ENCODE peak calls at places on chromosomes 1 and 21, in ten cellular contexts. One of them, this sample, is unnamed.

GRCh38 chr1:30698401-30698981 is 24.9 kb downstream of the MATN1 start:
- DNase-seq in stimulated activated CD4-positive, alpha-beta T cell treated with anti-CD3 and anti-CD28 coated beads, TNF-alpha, amount 100 ng/mL, for 4 hours: no peak
- DNase-seq in cardiac muscle cell: peak; percentile 8
- DNase-seq in lung microvascular endothelial cell: no peak
- DNase-seq in ovary: no peak
- DNase-seq in head of caudate nucleus: no peak
- DNase-seq in posterior cingulate gyrus: no peak
- DNase-seq in fibroblast of lung: no peak
- DNase-seq in 8988T: no peak
- DNase-seq in activated T-helper 9 cell treated with anti-CD3 and anti-CD28 coated beads, Interleukin-2, amount 50 U/mL, for 16 hours: no peak
- DNase-seq in this sample: no peak

GRCh38 chr1:110511436-110511835 is 7.5 kb downstream of the KCNA10 start:
- DNase-seq in stimulated activated CD4-positive, alpha-beta T cell treated with anti-CD3 and anti-CD28 coated beads, TNF-alpha, amount 100 ng/mL, for 4 hours: no peak
- DNase-seq in cardiac muscle cell: no peak
- DNase-seq in lung microvascular endothelial cell: no peak
- DNase-seq in ovary: no peak
- DNase-seq in head of caudate nucleus: no peak
- DNase-seq in posterior cingulate gyrus: no peak
- DNase-seq in fibroblast of lung: no peak
- DNase-seq in 8988T: no peak
- DNase-seq in activated T-helper 9 cell treated with anti-CD3 and anti-CD28 coated beads, Interleukin-2, amount 50 U/mL, for 16 hours: no peak
- DNase-seq in this sample: no peak

GRCh38 chr21:35850542-35851103 is 209.7 kb downstream of the SETD4 start:
- DNase-seq in stimulated activated CD4-positive, alpha-beta T cell treated with anti-CD3 and anti-CD28 coated beads, TNF-alpha, amount 100 ng/mL, for 4 hours: no peak
- DNase-seq in cardiac muscle cell: peak; percentile 9
- DNase-seq in lung microvascular endothelial cell: no peak
- DNase-seq in ovary: no peak
- DNase-seq in head of caudate nucleus: no peak
- DNase-seq in posterior cingulate gyrus: no peak
- DNase-seq in fibroblast of lung: no peak
- DNase-seq in 8988T: no peak
- DNase-seq in activated T-helper 9 cell treated with anti-CD3 and anti-CD28 coated beads, Interleukin-2, amount 50 U/mL, for 16 hours: no peak
- DNase-seq in this sample: no peak

GRCh38 chr1:106910798-106911197 is 145.7 kb upstream of the PRMT6 start:
- DNase-seq in stimulated activated CD4-positive, alpha-beta T cell treated with anti-CD3 and anti-CD28 coated beads, TNF-alpha, amount 100 ng/mL, for 4 hours: no peak
- DNase-seq in cardiac muscle cell: no peak
- DNase-seq in lung microvascular endothelial cell: no peak
- DNase-seq in ovary: no peak
- DNase-seq in head of caudate nucleus: no peak
- DNase-seq in posterior cingulate gyrus: no peak
- DNase-seq in fibroblast of lung: peak; percentile 24
- DNase-seq in 8988T: no peak
- DNase-seq in activated T-helper 9 cell treated with anti-CD3 and anti-CD28 coated beads, Interleukin-2, amount 50 U/mL, for 16 hours: no peak
- DNase-seq in this sample: no peak

GRCh38 chr1:204343247-204343646 is 16.5 kb downstream of the PLEKHA6 start:
- DNase-seq in stimulated activated CD4-positive, alpha-beta T cell treated with anti-CD3 and anti-CD28 coated beads, TNF-alpha, amount 100 ng/mL, for 4 hours: no peak
- DNase-seq in cardiac muscle cell: no peak
- DNase-seq in lung microvascular endothelial cell: no peak
- DNase-seq in ovary: no peak
- DNase-seq in head of caudate nucleus: no peak
- DNase-seq in posterior cingulate gyrus: no peak
- DNase-seq in fibroblast of lung: no peak
- DNase-seq in 8988T: no peak
- DNase-seq in activated T-helper 9 cell treated with anti-CD3 and anti-CD28 coated beads, Interleukin-2, amount 50 U/mL, for 16 hours: no peak
- DNase-seq in this sample: no peak

GRCh38 chr1:210535796-210536195 is 207.1 kb downstream of the HHAT start:
- DNase-seq in stimulated activated CD4-positive, alpha-beta T cell treated with anti-CD3 and anti-CD28 coated beads, TNF-alpha, amount 100 ng/mL, for 4 hours: no peak
- DNase-seq in cardiac muscle cell: no peak
- DNase-seq in lung microvascular endothelial cell: no peak
- DNase-seq in ovary: no peak
- DNase-seq in head of caudate nucleus: no peak
- DNase-seq in posterior cingulate gyrus: no peak
- DNase-seq in fibroblast of lung: no peak
- DNase-seq in 8988T: no peak
- DNase-seq in activated T-helper 9 cell treated with anti-CD3 and anti-CD28 coated beads, Interleukin-2, amount 50 U/mL, for 16 hours: no peak
- DNase-seq in this sample: peak; percentile 72

GRCh38 chr1:27760411-27760810 is 12.6 kb upstream of the STX12 start:
- DNase-seq in stimulated activated CD4-positive, alpha-beta T cell treated with anti-CD3 and anti-CD28 coated beads, TNF-alpha, amount 100 ng/mL, for 4 hours: no peak
- DNase-seq in cardiac muscle cell: peak; percentile 54
- DNase-seq in lung microvascular endothelial cell: no peak
- DNase-seq in ovary: no peak
- DNase-seq in head of caudate nucleus: no peak
- DNase-seq in posterior cingulate gyrus: no peak
- DNase-seq in fibroblast of lung: peak; percentile 24
- DNase-seq in 8988T: no peak
- DNase-seq in activated T-helper 9 cell treated with anti-CD3 and anti-CD28 coated beads, Interleukin-2, amount 50 U/mL, for 16 hours: no peak
- DNase-seq in this sample: peak; percentile 17

GRCh38 chr1:65147424-65148177 is 402 bp upstream of the AK4 start:
- DNase-seq in stimulated activated CD4-positive, alpha-beta T cell treated with anti-CD3 and anti-CD28 coated beads, TNF-alpha, amount 100 ng/mL, for 4 hours: peak; percentile 11
- DNase-seq in cardiac muscle cell: peak; percentile 50
- DNase-seq in lung microvascular endothelial cell: peak; percentile 46
- DNase-seq in ovary: peak; percentile 17
- DNase-seq in head of caudate nucleus: peak; percentile 47
- DNase-seq in posterior cingulate gyrus: peak; percentile 38
- DNase-seq in fibroblast of lung: no peak
- DNase-seq in 8988T: peak; percentile 24
- DNase-seq in activated T-helper 9 cell treated with anti-CD3 and anti-CD28 coated beads, Interleukin-2, amount 50 U/mL, for 16 hours: peak; percentile 3
- DNase-seq in this sample: peak; percentile 29

GRCh38 chr1:158806909-158807601 is 24.1 kb upstream of the MNDA start:
- DNase-seq in stimulated activated CD4-positive, alpha-beta T cell treated with anti-CD3 and anti-CD28 coated beads, TNF-alpha, amount 100 ng/mL, for 4 hours: no peak
- DNase-seq in cardiac muscle cell: peak; percentile 27
- DNase-seq in lung microvascular endothelial cell: no peak
- DNase-seq in ovary: no peak
- DNase-seq in head of caudate nucleus: no peak
- DNase-seq in posterior cingulate gyrus: no peak
- DNase-seq in fibroblast of lung: no peak
- DNase-seq in 8988T: no peak
- DNase-seq in activated T-helper 9 cell treated with anti-CD3 and anti-CD28 coated beads, Interleukin-2, amount 50 U/mL, for 16 hours: no peak
- DNase-seq in this sample: no peak

GRCh38 chr1:98133151-98133550 is 212.3 kb upstream of the DPYD start:
- DNase-seq in stimulated activated CD4-positive, alpha-beta T cell treated with anti-CD3 and anti-CD28 coated beads, TNF-alpha, amount 100 ng/mL, for 4 hours: no peak
- DNase-seq in cardiac muscle cell: no peak
- DNase-seq in lung microvascular endothelial cell: peak; percentile 58
- DNase-seq in ovary: no peak
- DNase-seq in head of caudate nucleus: no peak
- DNase-seq in posterior cingulate gyrus: no peak
- DNase-seq in fibroblast of lung: no peak
- DNase-seq in 8988T: no peak
- DNase-seq in activated T-helper 9 cell treated with anti-CD3 and anti-CD28 coated beads, Interleukin-2, amount 50 U/mL, for 16 hours: no peak
- DNase-seq in this sample: peak; percentile 57

GRCh38 chr1:240107058-240107684 is 15.5 kb downstream of the FMN2 start:
- DNase-seq in stimulated activated CD4-positive, alpha-beta T cell treated with anti-CD3 and anti-CD28 coated beads, TNF-alpha, amount 100 ng/mL, for 4 hours: no peak
- DNase-seq in cardiac muscle cell: no peak
- DNase-seq in lung microvascular endothelial cell: no peak
- DNase-seq in ovary: no peak
- DNase-seq in head of caudate nucleus: no peak
- DNase-seq in posterior cingulate gyrus: no peak
- DNase-seq in fibroblast of lung: peak; percentile 83
- DNase-seq in 8988T: no peak
- DNase-seq in activated T-helper 9 cell treated with anti-CD3 and anti-CD28 coated beads, Interleukin-2, amount 50 U/mL, for 16 hours: no peak
- DNase-seq in this sample: peak; percentile 81

GRCh38 chr1:109089242-109090015 is 1.1 kb upstream of the TMEM167B start:
- DNase-seq in stimulated activated CD4-positive, alpha-beta T cell treated with anti-CD3 and anti-CD28 coated beads, TNF-alpha, amount 100 ng/mL, for 4 hours: no peak
- DNase-seq in cardiac muscle cell: peak; percentile 80
- DNase-seq in lung microvascular endothelial cell: peak; percentile 61
- DNase-seq in ovary: no peak
- DNase-seq in head of caudate nucleus: peak; percentile 83
- DNase-seq in posterior cingulate gyrus: peak; percentile 68
- DNase-seq in fibroblast of lung: peak; percentile 83
- DNase-seq in 8988T: peak; percentile 35
- DNase-seq in activated T-helper 9 cell treated with anti-CD3 and anti-CD28 coated beads, Interleukin-2, amount 50 U/mL, for 16 hours: peak; percentile 28
- DNase-seq in this sample: peak; percentile 55

GRCh38 chr1:161421456-161421855 is 53.8 kb upstream of the CFAP126 start:
- DNase-seq in stimulated activated CD4-positive, alpha-beta T cell treated with anti-CD3 and anti-CD28 coated beads, TNF-alpha, amount 100 ng/mL, for 4 hours: no peak
- DNase-seq in cardiac muscle cell: no peak
- DNase-seq in lung microvascular endothelial cell: no peak
- DNase-seq in ovary: no peak
- DNase-seq in head of caudate nucleus: no peak
- DNase-seq in posterior cingulate gyrus: no peak
- DNase-seq in fibroblast of lung: no peak
- DNase-seq in 8988T: no peak
- DNase-seq in activated T-helper 9 cell treated with anti-CD3 and anti-CD28 coated beads, Interleukin-2, amount 50 U/mL, for 16 hours: no peak
- DNase-seq in this sample: no peak